ENCODE peak calls at places on chromosomes 12 and 14, in eight cellular contexts. L is stimulated activated CD4-positive, alpha-beta T cell treated with anti-CD3 and anti-CD28 coated beads, Interleukin-1b, Interleukin-23, amount 100 ng/mL, for 24 hours; T is AML-193; Y is mucosa of gallbladder; M is anterior cingulate cortex; W is activated T-helper 1 cell treated with Interleukin-2 at 50 U/mL for 16 hours; Q is colonic mucosa; G is NCI-H524. K is an unnamed sample.

GRCh38 chr12:48334807-48335206 is 15.9 kb downstream of the ZNF641 start:
- DNase-seq in L (no peak), T (no peak), Y (no peak), M (no peak), W (no peak), Q (no peak), G (no peak), K (no peak)

GRCh38 chr12:6090786-6091185 is 33.7 kb downstream of the VWF start:
- DNase-seq in L (no peak), T (no peak), Y (peak; percentile 48), M (no peak), W (no peak), Q (no peak), G (no peak), K (no peak)

GRCh38 chr14:63470877-63471565 is 72.2 kb downstream of the PPP2R5E start:
- DNase-seq in L (no peak), T (peak; percentile 49), Y (no peak), M (no peak), W (no peak), Q (no peak), G (peak; percentile 76), K (no peak)

GRCh38 chr12:18837025-18837424 is 99.1 kb downstream of the CAPZA3 start:
- DNase-seq in L (no peak), T (no peak), Y (peak; percentile 12), M (no peak), W (no peak), Q (no peak), G (peak; percentile 76), K (no peak)

GRCh38 chr12:115943630-115944391 is 333.7 kb downstream of the MED13L start:
- DNase-seq in L (no peak), T (no peak), Y (peak; percentile 30), M (peak; percentile 6), W (no peak), Q (peak; percentile 25), G (no peak), K (no peak)

GRCh38 chr14:78848234-78848820 is 678.2 kb downstream of the NRXN3 start:
- DNase-seq in L (no peak), T (peak; percentile 7), Y (no peak), M (no peak), W (no peak), Q (peak; percentile 19), G (peak; percentile 68), K (no peak)

GRCh38 chr14:76346391-76347160 is 29.4 kb upstream of the ESRRB start:
- DNase-seq in L (no peak), T (no peak), Y (no peak), M (no peak), W (no peak), Q (no peak), G (peak; percentile 48), K (no peak)

GRCh38 chr14:91171291-91171690 is 57.4 kb downstream of the DGLUCY start:
- DNase-seq in L (no peak), T (no peak), Y (no peak), M (no peak), W (no peak), Q (no peak), G (no peak), K (peak; percentile 69)

GRCh38 chr14:100629696-100630095 is 42.5 kb upstream of the BEGAIN start:
- DNase-seq in L (no peak), T (no peak), Y (no peak), M (peak; percentile 49), W (no peak), Q (no peak), G (peak; percentile 57), K (no peak)

GRCh38 chr14:28681681-28682080 is 84.9 kb upstream of the FOXG1 start:
- DNase-seq in L (no peak), T (no peak), Y (no peak), M (no peak), W (no peak), Q (no peak), G (no peak), K (no peak)

GRCh38 chr14:63493246-63493645 is 49.9 kb downstream of the PPP2R5E start:
- DNase-seq in L (no peak), T (no peak), Y (no peak), M (no peak), W (no peak), Q (no peak), G (peak; percentile 85), K (no peak)

GRCh38 chr12:103642240-103642864 is 55.3 kb downstream of the STAB2 start:
- DNase-seq in L (no peak), T (no peak), Y (no peak), M (no peak), W (no peak), Q (no peak), G (no peak), K (no peak)

GRCh38 chr12:122865268-122866231 is 30.3 kb downstream of the HIP1R start:
- DNase-seq in L (no peak), T (no peak), Y (peak; percentile 57), M (no peak), W (no peak), Q (no peak), G (peak; percentile 34), K (peak; percentile 82)

GRCh38 chr14:96629082-96629481 is 126.9 kb downstream of the PAPOLA start:
- DNase-seq in L (no peak), T (no peak), Y (no peak), M (no peak), W (no peak), Q (no peak), G (no peak), K (peak; percentile 35)

GRCh38 chr12:16946691-16947090 is 340.7 kb upstream of the LMO3 start:
- DNase-seq in L (no peak), T (no peak), Y (no peak), M (no peak), W (no peak), Q (no peak), G (no peak), K (no peak)

GRCh38 chr12:107395817-107396216 is 289.8 kb upstream of the PWP1 start:
- DNase-seq in L (no peak), T (no peak), Y (no peak), M (no peak), W (no peak), Q (no peak), G (no peak), K (no peak)

GRCh38 chr14:34059037-34059924 is 108.4 kb upstream of the EGLN3 start:
- DNase-seq in L (no peak), T (no peak), Y (no peak), M (no peak), W (no peak), Q (no peak), G (no peak), K (no peak)

GRCh38 chr12:105698047-105698446 is 367.6 kb downstream of the C12orf75 start:
- DNase-seq in L (no peak), T (no peak), Y (no peak), M (no peak), W (no peak), Q (no peak), G (no peak), K (no peak)

GRCh38 chr14:69101331-69101826 is 51.5 kb downstream of the DCAF5 start:
- DNase-seq in L (no peak), T (peak; percentile 91), Y (peak; percentile 38), M (no peak), W (no peak), Q (peak; percentile 53), G (peak; percentile 45), K (no peak)

GRCh38 chr12:46071769-46072624 is 81.6 kb upstream of the SCAF11 start:
- DNase-seq in L (peak; percentile 29), T (peak; percentile 86), Y (peak; percentile 78), M (no peak), W (peak; percentile 22), Q (peak; percentile 83), G (peak; percentile 59), K (peak; percentile 77)

GRCh38 chr12:122126713-122127597 is 47.1 kb downstream of the IL31 start:
- DNase-seq in L (no peak), T (no peak), Y (no peak), M (no peak), W (no peak), Q (no peak), G (peak; percentile 32), K (peak; percentile 59)

GRCh38 chr14:104937694-104938365 is 13.2 kb downstream of the PLD4 start:
- DNase-seq in L (no peak), T (no peak), Y (no peak), M (no peak), W (no peak), Q (no peak), G (no peak), K (no peak)

GRCh38 chr12:66282244-66282643 is 20.0 kb upstream of the HELB start:
- DNase-seq in L (no peak), T (no peak), Y (no peak), M (no peak), W (no peak), Q (no peak), G (no peak), K (no peak)

GRCh38 chr14:54627718-54628345 is 60.9 kb downstream of the SAMD4A start:
- DNase-seq in L (no peak), T (no peak), Y (peak; percentile 38), M (peak; percentile 32), W (no peak), Q (peak; percentile 35), G (no peak), K (peak; percentile 66)

GRCh38 chr12:93974252-93974651 is 174.1 kb upstream of the PLXNC1 start:
- DNase-seq in L (no peak), T (no peak), Y (no peak), M (no peak), W (no peak), Q (no peak), G (no peak), K (no peak)

GRCh38 chr12:113863455-113863845 is 102.7 kb downstream of the RBM19 start:
- DNase-seq in L (no peak), T (no peak), Y (no peak), M (no peak), W (no peak), Q (no peak), G (no peak), K (no peak)

GRCh38 chr12:103806807-103807206 is 34.2 kb downstream of the NT5DC3 start:
- DNase-seq in L (no peak), T (peak; percentile 93), Y (no peak), M (no peak), W (no peak), Q (no peak), G (no peak), K (no peak)

GRCh38 chr12:32126720-32127119 is 20.1 kb downstream of the BICD1 start:
- DNase-seq in L (no peak), T (no peak), Y (no peak), M (no peak), W (no peak), Q (no peak), G (no peak), K (no peak)

K was measured in kidney.